ENCODE peak calls at places on chromosomes 5 and 9, in four cellular contexts. H is K562, L is bronchial epithelial cell, U is kidney epithelial cell. E is an unnamed sample.

GRCh38 chr9:86513429-86513828 is 159.2 kb upstream of the TUT7 start:
- DNase-seq in H (no peak), L (no peak), U (no peak), E (no peak)

GRCh38 chr5:122607818-122608217 is 167.1 kb upstream of the SNX2 start:
- DNase-seq in H (no peak), L (no peak), U (no peak), E (no peak)

GRCh38 chr9:113934167-113934566 is 58.1 kb downstream of the ZNF618 start:
- DNase-seq in H (no peak), L (no peak), U (no peak), E (no peak)

GRCh38 chr9:134620751-134621557 is 20.6 kb upstream of the COL5A1 start:
- DNase-seq in H (no peak), L (no peak), U (no peak), E (no peak)

GRCh38 chr5:122076023-122076422 is 2.0 kb downstream of the LOX start:
- DNase-seq in H (no peak), L (peak), U (no peak), E (no peak)

GRCh38 chr9:88497224-88497623 is 37.8 kb upstream of the NXNL2 start:
- DNase-seq in H (no peak), L (no peak), U (no peak), E (no peak)

GRCh38 chr9:99162759-99163364 is 57.9 kb downstream of the TGFBR1 start:
- DNase-seq in H (no peak), L (peak), U (no peak), E (peak)

GRCh38 chr5:175826980-175827379 is 44.4 kb upstream of the CPLX2 start:
- DNase-seq in H (peak), L (no peak), U (no peak), E (no peak)

GRCh38 chr9:112443636-112444035 is 43.0 kb upstream of the KIAA1958 start:
- DNase-seq in H (no peak), L (no peak), U (no peak), E (no peak)

GRCh38 chr9:79687131-79687447 is 115.3 kb downstream of the TLE4 start:
- DNase-seq in H (no peak), L (no peak), U (no peak), E (no peak)

GRCh38 chr5:69492391-69493234 is at the start of gene OCLN:
- DNase-seq in H (peak), L (peak), U (no peak), E (no peak)

GRCh38 chr5:43649256-43649655 is 46.3 kb downstream of the NNT start:
- DNase-seq in H (no peak), L (no peak), U (no peak), E (no peak)

GRCh38 chr5:43648499-43649124 is 45.6 kb downstream of the NNT start:
- DNase-seq in H (no peak), L (no peak), U (no peak), E (no peak)

GRCh38 chr5:43647789-43648188 is 44.8 kb downstream of the NNT start:
- DNase-seq in H (no peak), L (no peak), U (no peak), E (no peak)

GRCh38 chr5:43643750-43644149 is 40.8 kb downstream of the NNT start:
- DNase-seq in H (no peak), L (no peak), U (no peak), E (no peak)

GRCh38 chr5:43646997-43647396 is 44.0 kb downstream of the NNT start:
- DNase-seq in H (no peak), L (no peak), U (no peak), E (no peak)
- TF ChIP-seq CTCF in H (no peak), L (no peak), U (no peak), E (no peak)

DNA sequence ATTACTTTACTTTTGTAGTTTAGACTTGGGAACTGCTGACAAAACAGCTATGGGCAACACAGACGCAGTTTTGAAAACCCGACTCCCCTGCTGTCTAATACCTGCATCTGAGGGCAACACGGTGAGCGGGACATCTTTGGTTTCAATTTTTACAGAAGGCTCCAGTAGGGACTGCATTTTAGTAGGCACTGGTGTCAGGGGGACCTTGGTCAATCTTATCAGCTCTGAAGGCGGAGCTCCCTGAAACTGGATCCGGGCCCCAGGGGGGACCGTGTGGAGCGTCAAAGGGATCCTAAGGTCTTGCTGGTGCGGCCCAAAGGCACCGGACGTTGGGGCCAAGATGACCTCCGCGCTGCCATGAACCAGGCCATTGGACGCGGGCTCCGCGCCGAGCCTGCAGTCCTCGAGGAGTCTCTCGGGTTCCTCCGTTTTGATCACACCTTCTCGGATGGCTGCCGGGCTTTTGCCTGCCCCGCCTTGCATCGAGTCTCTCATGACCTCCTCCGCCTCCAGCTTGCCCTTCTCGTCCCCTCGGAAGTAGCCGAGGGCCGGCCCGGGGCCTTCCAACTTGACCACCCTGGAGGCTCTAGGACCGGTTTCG is 1.1 kb downstream of the SOX30 start:
- DNase-seq in H (no peak), L (no peak), U (no peak), E (no peak)
- H3K4me3 ChIP-seq in H (no peak), L (no peak), U (no peak), E (no peak)

GRCh38 chr9:28883209-28883608 is 1309.9 kb upstream of the C9orf72 start:
- DNase-seq in H (no peak), L (no peak), U (peak), E (no peak)
- TF ChIP-seq CTCF in H (no peak), L (no peak), U (no peak), E (no peak)

DNA sequence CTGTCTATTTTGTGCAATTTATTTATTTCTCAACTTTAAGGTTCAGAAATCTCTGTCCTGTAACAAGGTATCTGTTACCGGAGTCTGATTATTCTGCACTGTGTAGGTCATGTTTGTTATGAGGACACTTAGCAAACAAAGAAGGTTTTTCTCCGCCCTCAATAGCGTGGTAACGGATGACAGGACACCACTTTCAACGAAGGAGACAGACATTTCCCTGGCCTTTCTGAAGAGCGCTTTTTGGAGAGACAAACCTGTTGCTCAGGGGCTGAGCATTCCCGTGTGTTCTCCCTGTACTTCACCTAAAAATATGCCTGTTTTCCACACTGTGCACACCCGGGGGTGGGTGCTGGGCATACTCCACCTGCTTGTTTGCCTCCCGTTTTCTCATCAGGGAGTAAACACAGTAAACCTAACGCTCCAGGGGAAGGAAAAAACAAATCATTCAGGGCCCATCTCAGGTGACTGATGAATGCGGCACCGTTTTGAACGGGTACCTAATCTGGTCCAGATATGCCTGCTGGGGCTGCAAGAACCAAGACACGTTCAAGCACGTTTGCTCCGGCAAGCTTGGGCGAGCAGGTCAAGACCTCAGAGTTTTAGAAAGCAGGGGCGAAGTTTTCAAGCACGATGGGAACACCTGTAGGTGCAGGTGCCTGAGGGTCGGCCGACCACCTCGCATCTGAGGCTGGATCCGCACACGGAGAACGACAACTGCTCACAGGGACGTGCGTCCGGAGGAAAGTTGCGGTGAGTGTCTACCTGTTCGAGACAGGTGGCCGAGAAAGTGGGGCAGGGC is 861 bp downstream of the RETREG1 start:
- DNase-seq in H (no peak), L (peak), U (no peak), E (no peak)
- H3K4me3 ChIP-seq in H (no peak), L (peak), U (peak), E (peak)

GRCh38 chr5:58622884-58623871 is 40.3 kb downstream of the RAB3C start:
- DNase-seq in H (no peak), L (no peak), U (no peak), E (no peak)
- TF ChIP-seq CTCF in H (no peak), L (no peak), U (no peak), E (no peak)

GRCh38 chr5:1878050-1878849 is 4.5 kb downstream of the IRX4 start:
- DNase-seq in H (no peak), L (no peak), U (no peak), E (no peak)
- H3K4me3 ChIP-seq in H (no peak), L (no peak), U (no peak), E (no peak)

GRCh38 chr9:130998596-130999264 is 10.2 kb upstream of the LAMC3 start:
- DNase-seq in H (no peak), L (no peak), U (no peak), E (no peak)
- TF ChIP-seq CTCF in H (no peak), L (no peak), U (no peak), E (no peak)

E was measured in astrocyte of the cerebellum.